ENCODE peak calls at places on chromosomes 6 and 20, in four cellular contexts. K is psoas muscle, M is fibroblast of lung, G is uterus. P is an unnamed sample.

GRCh38 chr20:34948030-34948429 is 7.6 kb downstream of the GSS start:
- DNase-seq in K (no peak), M (peak; percentile 80), G (no peak), P (no peak)

GRCh38 chr6:75849329-75850025 is 100.4 kb downstream of the MYO6 start:
- DNase-seq in K (no peak), M (peak; percentile 0), G (no peak), P (no peak)

GRCh38 chr6:75524322-75524972 is 30.8 kb upstream of the FILIP1 start:
- DNase-seq in K (no peak), M (peak; percentile 97), G (no peak), P (no peak)

GRCh38 chr6:142014515-142014914 is 118.2 kb upstream of the GJE1 start:
- DNase-seq in K (no peak), M (peak; percentile 95), G (no peak), P (no peak)

GRCh38 chr20:23419995-23420901 is 1.0 kb downstream of the NAPB start:
- DNase-seq in K (peak; percentile 49), M (peak; percentile 67), G (peak; percentile 35), P (peak; percentile 50)

GRCh38 chr6:168865-169455 is 123.3 kb upstream of the DUSP22 start:
- DNase-seq in K (no peak), M (peak; percentile 38), G (no peak), P (no peak)

GRCh38 chr6:43706788-43707187 is 19.2 kb upstream of the MRPS18A start:
- DNase-seq in K (no peak), M (peak; percentile 65), G (no peak), P (no peak)

GRCh38 chr20:50389437-50389807 is 120.8 kb upstream of the PTPN1 start:
- DNase-seq in K (no peak), M (no peak), G (no peak), P (no peak)

GRCh38 chr20:56689318-56689717 is 60.2 kb downstream of the TFAP2C start:
- DNase-seq in K (no peak), M (peak; percentile 76), G (no peak), P (no peak)

GRCh38 chr6:167495506-167496391 is 170.9 kb downstream of the TTLL2 start:
- DNase-seq in K (no peak), M (no peak), G (no peak), P (no peak)

GRCh38 chr6:125784365-125784764 is 6.4 kb upstream of the NCOA7 start:
- DNase-seq in K (no peak), M (peak; percentile 28), G (no peak), P (no peak)

GRCh38 chr6:125789576-125790402 is 971 bp upstream of the NCOA7 start:
- DNase-seq in K (peak; percentile 57), M (peak; percentile 50), G (peak; percentile 67), P (peak; percentile 58)

GRCh38 chr6:125790403-125791150 is at the start of gene NCOA7:
- DNase-seq in K (peak; percentile 83), M (peak; percentile 77), G (peak; percentile 85), P (peak; percentile 90)

GRCh38 chr6:125789167-125789566 is 1.6 kb upstream of the NCOA7 start:
- DNase-seq in K (no peak), M (no peak), G (no peak), P (no peak)

GRCh38 chr6:125787791-125788190 is 3.0 kb upstream of the NCOA7 start:
- DNase-seq in K (no peak), M (peak; percentile 29), G (no peak), P (no peak)
- TF ChIP-seq CTCF in K (peak; percentile 19), M (no peak), G (peak; percentile 27), P (peak; percentile 33)

GRCh38 chr20:1446536-1446935 is 20.1 kb downstream of the NSFL1C start:
- DNase-seq in K (no peak), M (no peak), G (no peak), P (no peak)
- H3K36me3 ChIP-seq in K (peaks cover 28% of the 10 kb centered on the region), M (peaks cover 12% of the 10 kb centered on the region), G (no peaks in the 10 kb centered on the region), P (peaks cover 100% of the 10 kb centered on the region)

GRCh38 chr20:16243470-16243869 is 329.8 kb downstream of the KIF16B start:
- DNase-seq in K (no peak), M (no peak), G (no peak), P (no peak)

GRCh38 chr20:16241911-16242310 is 331.3 kb downstream of the KIF16B start:
- DNase-seq in K (no peak), M (no peak), G (no peak), P (no peak)

GRCh38 chr20:16245879-16246278 is 327.4 kb downstream of the KIF16B start:
- DNase-seq in K (no peak), M (no peak), G (no peak), P (no peak)

DNA sequence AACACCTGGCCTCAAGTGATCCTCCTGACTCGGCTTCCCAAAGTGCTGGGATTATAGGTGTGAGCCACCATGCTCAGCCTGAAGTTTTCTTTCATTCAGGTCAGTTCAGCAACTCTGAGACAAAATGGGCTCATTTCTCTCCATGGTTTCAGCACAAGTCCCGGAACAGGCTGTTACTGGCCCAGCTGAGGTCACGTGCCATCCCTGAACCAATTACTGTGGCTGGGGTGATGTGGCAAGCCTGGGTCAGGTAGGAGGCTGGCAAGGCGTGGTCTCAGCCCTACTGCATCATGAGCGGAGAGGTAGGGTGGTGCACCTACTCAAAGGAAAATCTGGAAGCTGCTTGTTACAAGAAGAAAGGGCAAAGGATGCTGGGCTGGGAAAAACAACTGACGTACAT is 326.4 kb downstream of the KIF16B start:
- DNase-seq in K (no peak), M (no peak), G (no peak), P (no peak)
- TF ChIP-seq CTCF in K (no peak), M (no peak), G (no peak), P (no peak)

DNA sequence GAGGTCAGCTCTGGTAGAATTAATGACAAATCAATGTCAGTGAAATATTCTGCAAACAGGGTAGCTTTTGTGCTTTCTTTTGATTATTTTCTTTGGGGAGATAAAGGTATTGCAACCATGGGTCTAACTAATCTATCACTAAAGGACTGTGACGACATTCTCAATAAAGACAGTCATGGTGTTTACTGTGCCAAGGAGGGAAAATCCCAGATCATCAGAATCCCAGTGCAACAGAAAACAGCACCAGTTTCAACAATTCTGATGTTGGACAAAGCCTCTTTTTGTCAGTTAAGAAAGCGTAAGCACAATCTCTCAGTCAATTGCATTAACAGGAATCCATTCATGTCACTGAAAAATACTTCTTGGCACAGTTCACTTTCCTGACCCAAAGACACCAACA is 36.8 kb upstream of the SMIM29 start:
- DNase-seq in K (no peak), M (no peak), G (no peak), P (no peak)
- H3K36me3 ChIP-seq in K (peaks cover 4% of the 10 kb centered on the region), M (no peaks in the 10 kb centered on the region), G (no peaks in the 10 kb centered on the region), P (no peaks in the 10 kb centered on the region)

GRCh38 chr6:38239719-38240451 is 399.8 kb downstream of the BTBD9 start:
- DNase-seq in K (no peak), M (peak; percentile 82), G (no peak), P (no peak)

GRCh38 chr6:38234934-38235678 is 404.6 kb downstream of the BTBD9 start:
- DNase-seq in K (no peak), M (no peak), G (no peak), P (no peak)

GRCh38 chr6:38233161-38233791 is 406.5 kb downstream of the BTBD9 start:
- DNase-seq in K (no peak), M (peak; percentile 76), G (no peak), P (no peak)

DNA sequence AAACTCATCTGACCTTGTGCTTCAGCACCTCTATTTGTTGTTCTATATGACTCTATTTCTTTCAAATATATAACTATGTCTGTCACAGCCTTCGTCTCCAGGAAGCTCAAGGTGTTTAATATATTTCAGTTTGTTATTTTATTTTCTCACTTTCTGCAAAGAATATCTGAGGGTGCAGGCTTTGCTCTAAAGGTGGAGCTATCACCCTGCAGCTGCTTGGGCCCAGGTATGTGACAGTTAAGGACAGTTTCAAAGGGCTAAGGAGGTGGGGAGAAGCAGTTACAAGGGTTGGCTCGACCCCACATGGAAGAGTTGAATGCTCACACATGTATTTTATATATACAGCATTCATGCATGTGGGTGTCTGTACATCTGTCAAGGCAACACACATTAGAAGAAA is 405.6 kb downstream of the BTBD9 start:
- DNase-seq in K (no peak), M (no peak), G (no peak), P (no peak)
- TF ChIP-seq CTCF in K (no peak), M (no peak), G (no peak), P (no peak)

GRCh38 chr6:132816665-132817064 is 2.3 kb downstream of the RPS12 start:
- DNase-seq in K (no peak), M (no peak), G (no peak), P (no peak)
- H3K36me3 ChIP-seq in K (peaks cover 17% of the 10 kb centered on the region), M (peaks cover 11% of the 10 kb centered on the region), G (no peaks in the 10 kb centered on the region), P (peaks cover 34% of the 10 kb centered on the region)